ENCODE peak calls at places on chromosomes 7 and 10, in four cellular contexts. G, W, J and D are unnamed samples.

GRCh38 chr10:56508562-56508961 is 147.5 kb upstream of the ZWINT start:
- DNase-seq in J (no peak), W (no peak), G (no peak), D (no peak)

GRCh38 chr10:36946598-36946997 is 178.8 kb upstream of the ANKRD30A start:
- DNase-seq in J (no peak), G (no peak), W (no peak), D (no peak)

GRCh38 chr7:7257899-7258692 is 75.8 kb downstream of the C1GALT1 start:
- DNase-seq in J (no peak), G (no peak), W (no peak), D (no peak)

GRCh38 chr7:95545007-95545615 is 51.2 kb downstream of the PDK4 start:
- DNase-seq in W (no peak), J (peak), G (peak), D (no peak)

GRCh38 chr10:33612551-33612950 is 278.1 kb upstream of the NRP1 start:
- DNase-seq in G (no peak), W (no peak), J (no peak), D (no peak)

GRCh38 chr7:15685358-15686181 is 913 bp downstream of the MEOX2 start:
- DNase-seq in W (peak), G (peak), J (no peak), D (no peak)

GRCh38 chr7:1567893-1568292 is 1.9 kb downstream of the PSMG3 start:
- DNase-seq in W (no peak), G (no peak), J (no peak), D (no peak)

GRCh38 chr10:51861731-51862130 is 162.3 kb upstream of the CSTF2T start:
- DNase-seq in J (no peak), G (no peak), W (no peak), D (no peak)

GRCh38 chr10:62021978-62022802 is 120.7 kb downstream of the ARID5B start:
- DNase-seq in G (no peak), W (no peak), J (no peak), D (no peak)

DNA sequence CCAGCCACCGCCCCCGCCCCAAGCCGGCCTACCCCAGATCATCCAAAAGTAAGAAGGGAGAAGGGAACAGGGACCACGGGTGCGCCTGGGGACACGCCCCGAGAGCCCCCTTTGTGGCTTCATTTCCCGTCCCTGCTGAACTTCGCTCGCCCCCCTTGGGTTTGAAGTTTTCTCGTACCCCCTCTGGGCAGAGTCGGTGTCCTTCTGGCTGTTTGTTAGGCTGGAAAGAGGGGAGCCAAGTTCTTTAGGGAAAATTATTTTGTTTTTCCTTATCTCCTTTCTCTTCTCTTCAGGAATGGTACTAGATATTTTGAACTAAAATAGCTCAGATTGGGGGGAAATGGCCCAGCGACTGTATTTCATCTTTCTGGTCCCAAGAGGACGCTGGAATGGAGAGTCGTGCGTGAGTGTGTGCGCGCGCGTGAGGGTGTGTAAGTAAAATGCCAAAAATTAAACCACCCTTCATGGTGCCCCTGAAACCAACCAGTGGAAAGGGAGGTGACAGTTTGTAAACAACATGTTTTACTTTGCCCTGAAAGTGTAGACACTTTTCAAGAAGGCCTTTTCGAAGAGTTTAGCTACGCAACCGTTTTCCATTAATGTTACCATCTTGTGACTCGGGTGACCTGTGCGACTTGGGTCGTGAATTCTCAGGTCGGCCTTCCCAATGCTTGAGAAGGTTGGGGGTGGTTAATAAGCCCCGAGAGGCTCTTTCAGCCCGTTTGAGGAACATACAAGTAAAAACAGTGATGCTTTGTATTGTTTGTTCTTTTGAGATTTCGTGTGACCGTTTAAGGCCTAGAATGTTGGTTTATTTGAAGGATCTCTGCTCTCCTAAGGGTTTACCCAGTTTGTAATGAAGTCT is 694 bp downstream of the RBM20 start:
- DNase-seq in W (no peak), G (no peak), J (no peak), D (no peak)
- H3K9ac ChIP-seq in W (no peak), G (no peak), J (peak), D (no peak)

DNA sequence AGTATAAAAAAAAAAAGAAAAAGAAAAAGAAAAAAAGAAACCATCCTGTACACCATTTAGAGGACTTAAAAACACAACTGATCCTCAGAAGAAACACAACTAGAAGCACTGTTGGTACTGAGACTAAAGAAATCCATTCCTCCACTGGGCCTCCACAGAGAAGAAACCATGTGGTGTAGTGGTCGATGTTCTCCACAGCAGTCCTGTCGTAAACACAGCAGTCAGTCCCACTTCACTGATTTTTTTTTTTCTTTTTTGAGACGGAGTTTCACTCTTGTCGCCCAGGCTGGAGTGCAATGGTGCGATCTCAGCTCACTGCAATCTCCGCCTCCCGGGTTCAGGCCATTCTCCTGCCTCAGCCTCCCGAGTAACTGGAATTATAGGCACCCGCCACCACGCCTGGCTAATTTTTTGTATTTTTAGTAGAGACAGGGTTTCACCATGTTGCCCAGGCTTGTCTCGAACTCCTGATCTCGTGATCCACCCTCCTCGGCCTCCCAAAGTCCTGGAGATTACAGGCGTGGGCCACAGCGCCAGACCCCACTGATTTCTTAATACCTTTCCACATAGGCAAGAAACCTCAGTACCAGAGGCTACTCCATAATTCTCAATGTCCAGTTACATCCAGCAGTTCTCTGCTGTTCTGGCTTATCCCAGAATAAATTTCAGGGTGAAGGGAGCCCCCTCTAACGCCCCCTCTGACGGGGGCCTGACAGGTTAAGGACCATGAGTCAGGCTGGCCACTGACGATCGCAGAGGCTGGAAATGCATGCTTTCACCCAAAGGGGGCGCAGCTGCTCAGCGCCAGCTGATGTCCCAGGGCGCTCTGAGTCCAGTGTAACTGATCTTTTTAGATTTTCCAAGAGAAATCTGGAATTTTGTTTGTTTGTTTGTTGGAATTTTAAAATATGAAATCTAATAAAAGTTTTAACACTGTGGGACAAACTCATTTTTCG is 24.8 kb upstream of the FFAR4 start:
- DNase-seq in G (peak), W (peak), J (peak), D (no peak)
- H3K4me3 ChIP-seq in G (peak), W (no peak), J (no peak), D (no peak)

DNA sequence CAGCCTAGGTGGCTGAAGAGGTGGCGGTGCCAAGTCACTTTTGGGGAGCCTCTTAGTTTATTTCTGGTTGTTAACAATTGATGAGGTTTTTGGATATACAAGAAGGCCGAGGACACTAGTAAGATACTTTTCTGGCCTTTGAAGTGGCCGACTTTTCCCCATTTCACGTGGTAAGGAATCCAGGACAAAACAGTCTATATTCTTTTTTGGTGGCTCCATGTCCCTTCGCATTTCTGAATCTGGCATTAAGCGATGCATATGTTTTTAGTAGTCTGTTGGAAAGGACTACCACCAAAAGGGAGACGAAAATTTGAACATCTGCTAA is 1.4 kb downstream of the MLLT10 start:
- DNase-seq in J (no peak), W (no peak), G (peak), D (no peak)
- H3K27ac ChIP-seq in J (peak), W (no peak), G (peak), D (peak)

GRCh38 chr10:92238586-92239098 is 52.2 kb downstream of the CPEB3 start:
- DNase-seq in G (no peak), J (no peak), W (no peak), D (no peak)

GRCh38 chr10:92239185-92239599 is 51.7 kb downstream of the CPEB3 start:
- DNase-seq in W (no peak), J (no peak), G (no peak), D (no peak)

GRCh38 chr10:92240289-92241157 is 50.4 kb downstream of the CPEB3 start:
- DNase-seq in J (no peak), G (peak), W (peak), D (peak)

GRCh38 chr10:92241158-92241500 is 49.7 kb downstream of the CPEB3 start:
- DNase-seq in G (no peak), J (no peak), W (peak), D (peak)

DNA sequence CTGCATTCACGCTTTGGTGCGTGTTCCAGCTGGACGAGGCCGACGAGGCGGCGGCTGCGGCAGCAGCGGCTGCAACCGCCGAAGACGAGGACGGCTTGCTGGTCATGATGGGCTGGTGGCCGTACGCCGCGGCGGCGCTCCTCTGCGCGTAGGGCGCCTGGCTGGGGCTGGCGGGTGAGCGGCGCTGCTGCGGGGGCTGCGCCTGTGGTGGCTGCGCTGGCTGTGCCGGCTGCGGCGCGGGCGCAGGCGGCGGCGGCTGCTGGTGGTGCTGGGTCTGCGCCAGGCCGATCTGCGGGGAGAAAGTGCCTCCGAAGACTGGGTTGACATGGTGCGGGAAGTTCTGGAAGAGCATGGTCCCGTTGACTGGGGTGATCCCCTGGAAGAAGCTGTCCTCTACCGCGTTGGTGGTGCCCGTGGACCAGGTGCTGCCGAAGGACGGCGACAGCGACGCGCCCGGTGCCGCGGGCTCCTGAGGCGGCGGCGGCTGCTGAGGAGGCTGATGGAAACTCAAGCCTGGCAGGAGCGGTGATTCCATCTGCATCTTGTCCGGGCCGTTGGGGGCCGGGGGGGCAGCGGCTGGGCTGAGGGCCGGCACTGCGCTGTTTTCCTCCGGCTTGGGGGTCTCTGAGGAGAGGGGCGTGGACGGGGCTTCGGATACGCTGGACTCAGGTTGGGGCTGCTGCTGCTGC is 51.1 kb downstream of the CPEB3 start:
- DNase-seq in G (peak), J (no peak), W (peak), D (peak)
- H3K9ac ChIP-seq in G (peak), J (peak), W (peak), D (peak)

DNA sequence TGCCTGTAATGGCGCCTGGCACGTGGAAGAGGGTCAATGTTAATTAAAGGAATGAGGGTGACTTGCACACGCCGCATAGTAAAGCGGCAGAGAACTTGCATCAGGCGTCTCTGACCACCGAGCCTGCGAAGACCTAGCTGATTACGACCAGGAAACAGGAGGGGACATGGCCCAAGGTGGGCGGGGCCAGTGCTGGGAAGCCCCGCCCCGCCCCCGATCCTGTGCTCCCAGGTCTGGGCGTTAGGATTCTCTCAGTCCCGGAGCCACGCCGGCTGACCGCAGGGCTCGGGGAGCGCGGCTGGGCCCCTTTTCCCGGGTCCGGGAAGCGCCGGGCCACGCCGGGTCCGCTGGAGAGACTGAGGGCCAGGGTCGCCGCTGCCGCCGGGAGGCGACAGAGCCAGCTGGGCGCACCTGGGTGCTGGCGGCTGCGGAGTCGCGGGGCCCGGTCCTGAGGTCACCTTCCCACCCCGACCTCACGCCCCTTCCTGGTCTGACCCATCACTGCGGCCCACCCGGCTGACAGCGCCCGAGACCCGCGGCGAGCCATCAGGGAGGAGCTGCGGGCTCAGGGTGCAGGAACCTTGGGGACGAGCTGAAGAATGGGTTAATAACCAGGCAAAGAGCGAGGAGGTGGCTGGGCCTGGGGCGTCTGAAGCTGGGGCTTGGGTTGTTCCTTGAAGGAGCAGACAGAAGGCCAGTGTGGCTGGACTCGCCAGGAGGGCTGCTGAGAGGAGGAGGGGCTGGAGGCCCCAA is 23.0 kb upstream of the GRID1 start:
- DNase-seq in W (no peak), J (no peak), G (peak), D (no peak)
- H3K4me3 ChIP-seq in W (no peak), J (no peak), G (no peak), D (no peak)